ENCODE peak calls at places on chromosomes 12 and 14, in four cellular contexts. M is cardiac muscle cell, D is SK-N-DZ, R is left kidney. J is an unnamed sample.

GRCh38 chr12:54612216-54612750 is 22.4 kb downstream of the LACRT start:
- DNase-seq in M (no peak), D (no peak), R (no peak), J (no peak)

GRCh38 chr14:72630374-72630773 is 263.5 kb downstream of the DPF3 start:
- DNase-seq in M (no peak), D (no peak), R (no peak), J (peak)

GRCh38 chr12:41151789-41152188 is 36.3 kb upstream of the PDZRN4 start:
- DNase-seq in M (no peak), D (no peak), R (no peak), J (no peak)

GRCh38 chr12:125133616-125134015 is 68.4 kb downstream of the AACS start:
- DNase-seq in M (no peak), D (no peak), R (no peak), J (no peak)

GRCh38 chr14:92649934-92650545 is 98.4 kb downstream of the LGMN start:
- DNase-seq in M (no peak), D (no peak), R (no peak), J (no peak)

GRCh38 chr14:25050494-25051170 is 685 bp upstream of the STXBP6 start:
- DNase-seq in M (peak), D (no peak), R (peak), J (no peak)

GRCh38 chr12:91178139-91178561 is 4.5 kb downstream of the DCN start:
- DNase-seq in M (peak), D (peak), R (peak), J (no peak)

GRCh38 chr14:75022655-75023054 is 19.9 kb downstream of the EIF2B2 start:
- DNase-seq in M (peak), D (peak), R (peak), J (no peak)

GRCh38 chr12:101078144-101078543 is 131.9 kb downstream of the SLC5A8 start:
- DNase-seq in M (no peak), D (no peak), R (no peak), J (no peak)

GRCh38 chr12:50101663-50102062 is 2.1 kb upstream of the GPD1 start:
- DNase-seq in M (peak), D (no peak), R (peak), J (no peak)

GRCh38 chr12:55927588-55928502 is at the start of gene PYM1:
- DNase-seq in M (peak), D (peak), R (peak), J (peak)